ENCODE peak calls at places on chromosome X, in ten cellular contexts. J is A673; N is CD8-positive, alpha-beta T cell; D is K562; Y is H1; W is esophagus squamous epithelium; G is astrocyte; I is H7; S is ovary; B is body of pancreas. M is an unnamed sample.

GRCh38 chrX:96417695-96418094 is 266.9 kb upstream of the DIAPH2 start:
- DNase-seq in S (no peak), N (no peak), J (no peak), Y (no peak), I (no peak), B (no peak), G (no peak), W (no peak), D (no peak), M (no peak)

GRCh38 chrX:88603237-88603636 is 143.8 kb upstream of the CPXCR1 start:
- DNase-seq in D (no peak), J (no peak), I (no peak), B (no peak), G (no peak), Y (no peak), N (no peak), S (no peak), W (no peak), M (no peak)

GRCh38 chrX:53992589-53992988 is 51.7 kb downstream of the PHF8 start:
- DNase-seq in B (no peak), S (no peak), N (no peak), W (no peak), D (no peak), I (no peak), J (no peak), G (no peak), Y (no peak), M (no peak)

GRCh38 chrX:41734530-41734929 is 10.5 kb downstream of the GPR82 start:
- DNase-seq in B (no peak), Y (no peak), G (no peak), W (no peak), N (no peak), I (peak; percentile 19), D (no peak), S (no peak), J (peak; percentile 65), M (no peak)

GRCh38 chrX:24629701-24630100 is 17.4 kb downstream of the PCYT1B start:
- DNase-seq in I (no peak), N (no peak), B (no peak), D (no peak), Y (no peak), W (no peak), J (no peak), G (no peak), S (no peak), M (no peak)

GRCh38 chrX:24925430-24925829 is 90.3 kb downstream of the ARX start:
- DNase-seq in J (no peak), W (no peak), B (no peak), D (no peak), G (peak; percentile 4), Y (no peak), S (no peak), I (no peak), N (no peak), M (no peak)

GRCh38 chrX:32571579-32571978 is 639.8 kb downstream of the DMD start:
- DNase-seq in I (no peak), Y (no peak), W (no peak), J (no peak), D (no peak), B (no peak), S (no peak), N (no peak), G (no peak), M (no peak)

GRCh38 chrX:42396136-42396535 is 381.8 kb downstream of the PPP1R2C start:
- DNase-seq in Y (no peak), B (no peak), J (no peak), G (no peak), N (no peak), D (no peak), W (no peak), S (no peak), I (no peak), M (no peak)

GRCh38 chrX:12443534-12444098 is 305.3 kb downstream of the FRMPD4 start:
- DNase-seq in J (no peak), G (no peak), N (no peak), S (no peak), W (no peak), Y (no peak), D (no peak), B (no peak), I (no peak), M (no peak)

GRCh38 chrX:12439396-12439795 is 301.1 kb downstream of the FRMPD4 start:
- DNase-seq in G (no peak), J (no peak), I (no peak), W (no peak), B (no peak), D (no peak), S (no peak), N (no peak), Y (no peak), M (no peak)

GRCh38 chrX:12441376-12442128 is 303.3 kb downstream of the FRMPD4 start:
- DNase-seq in N (no peak), J (no peak), I (no peak), D (no peak), Y (no peak), W (no peak), S (no peak), B (peak; percentile 2), G (peak; percentile 77), M (peak; percentile 44)

GRCh38 chrX:12434493-12434892 is 296.2 kb downstream of the FRMPD4 start:
- DNase-seq in S (no peak), N (no peak), G (no peak), D (no peak), W (no peak), B (no peak), J (no peak), I (peak; percentile 28), Y (no peak), M (no peak)

GRCh38 chrX:12440245-12440644 is 302.0 kb downstream of the FRMPD4 start:
- DNase-seq in J (no peak), D (no peak), W (no peak), N (no peak), B (no peak), I (no peak), Y (no peak), S (no peak), G (no peak), M (no peak)
- H3K4me3 ChIP-seq in J (no peak overlapping the region), D (no peak overlapping the region), W (no peak overlapping the region), N (no peak overlapping the region), B (no peak overlapping the region), I (no peak overlapping the region), Y (no peak overlapping the region), S (no peak overlapping the region), G (no peak overlapping the region), M (no peak overlapping the region)

GRCh38 chrX:69297521-69297920 is 132.3 kb upstream of the PJA1 start:
- DNase-seq in D (no peak), G (no peak), I (no peak), Y (no peak), B (no peak), J (peak; percentile 38), S (no peak), W (no peak), N (no peak), M (no peak)

GRCh38 chrX:69298466-69299140 is 133.3 kb upstream of the PJA1 start:
- DNase-seq in G (peak; percentile 12), S (no peak), I (no peak), N (no peak), D (no peak), Y (no peak), W (no peak), J (peak; percentile 67), B (no peak), M (peak; percentile 76)

GRCh38 chrX:69299271-69299670 is 134.0 kb upstream of the PJA1 start:
- DNase-seq in S (no peak), W (no peak), N (no peak), I (no peak), J (peak; percentile 81), G (no peak), D (no peak), B (no peak), Y (no peak), M (no peak)

GRCh38 chrX:69305333-69306062 is 140.2 kb upstream of the PJA1 start:
- DNase-seq in B (no peak), J (peak; percentile 66), N (no peak), G (no peak), Y (peak; percentile 60), I (peak; percentile 90), D (no peak), S (no peak), W (no peak), M (no peak)

DNA sequence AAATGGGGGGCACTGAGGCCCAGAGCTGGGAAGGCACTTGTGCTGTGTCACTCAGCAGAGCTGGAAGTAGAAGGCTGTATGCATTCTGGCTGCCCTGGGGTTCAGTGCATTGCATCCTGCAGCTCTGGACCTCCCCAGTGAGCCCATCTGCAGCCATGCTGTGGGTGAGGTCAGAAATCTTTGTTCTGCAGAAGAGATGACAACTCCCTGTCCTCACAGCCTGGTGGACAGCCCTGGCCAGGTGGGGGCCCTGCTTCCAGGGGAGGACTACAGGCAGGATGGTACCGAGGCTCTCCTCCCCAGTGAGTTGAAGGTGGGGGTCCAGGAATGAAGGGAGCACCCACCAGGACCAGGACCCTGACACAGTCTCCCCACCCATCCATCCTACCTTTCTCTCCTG is 135.1 kb upstream of the PJA1 start:
- DNase-seq in G (no peak), N (no peak), I (no peak), J (no peak), B (no peak), Y (no peak), S (no peak), D (no peak), W (no peak), M (no peak)
- H3K27me3 ChIP-seq in G (no peaks in the 10 kb centered on the region), N (no peaks in the 10 kb centered on the region), I (no peaks in the 10 kb centered on the region), J (no peaks in the 10 kb centered on the region), B (no peaks in the 10 kb centered on the region), Y (no peaks in the 10 kb centered on the region), S (no peaks in the 10 kb centered on the region), D (peaks cover 12% of the 10 kb centered on the region), W (no peaks in the 10 kb centered on the region), M (no peaks in the 10 kb centered on the region)

GRCh38 chrX:107775734-107776511 is at the start of gene TSC22D3:
- DNase-seq in N (peak; percentile 49), J (peak; percentile 64), D (peak; percentile 52), B (peak; percentile 90), G (peak; percentile 31), W (peak; percentile 18), S (peak; percentile 70), Y (no peak), I (peak; percentile 86), M (peak; percentile 70)

GRCh38 chrX:107776649-107777535 is 641 bp upstream of the NCBP2L start:
- DNase-seq in G (peak; percentile 69), I (peak; percentile 79), B (peak; percentile 90), D (peak; percentile 72), N (peak; percentile 67), Y (peak; percentile 53), J (peak; percentile 90), S (peak; percentile 81), W (peak; percentile 62), M (peak; percentile 69)

GRCh38 chrX:107780525-107780924 is 3.0 kb downstream of the NCBP2L start:
- DNase-seq in G (no peak), J (no peak), Y (no peak), D (no peak), W (no peak), S (no peak), I (no peak), N (no peak), B (no peak), M (no peak)

GRCh38 chrX:107775000-107775733 is 420 bp downstream of the TSC22D3 start:
- DNase-seq in D (no peak), N (peak; percentile 10), W (no peak), G (no peak), S (peak; percentile 34), I (peak; percentile 43), J (no peak), B (peak; percentile 2), Y (no peak), M (no peak)

GRCh38 chrX:107777536-107777832 is at the start of gene NCBP2L:
- DNase-seq in B (no peak), I (no peak), Y (no peak), J (no peak), S (no peak), D (no peak), N (no peak), G (no peak), W (no peak), M (no peak)
- H3K4me3 ChIP-seq in B (no peak within 1 kb of the TSS), I (peak within 1 kb of the TSS; percentile 54), Y (peak within 1 kb of the TSS; percentile 26), J (peak within 1 kb of the TSS; percentile 41), S (peak within 1 kb of the TSS; percentile 59), D (no peak within 1 kb of the TSS), N (peak within 1 kb of the TSS; percentile 70), G (peak within 1 kb of the TSS; percentile 28), W (peak within 1 kb of the TSS; percentile 70), M (no peak within 1 kb of the TSS)

GRCh38 chrX:110049096-110049495 is 46.2 kb downstream of the TMEM164 start:
- DNase-seq in Y (no peak), I (no peak), S (no peak), N (no peak), W (no peak), D (no peak), J (no peak), B (no peak), G (no peak), M (no peak)
- H3K27me3 ChIP-seq in Y (no peaks in the 10 kb centered on the region), I (no peaks in the 10 kb centered on the region), S (no peaks in the 10 kb centered on the region), N (no peaks in the 10 kb centered on the region), W (no peaks in the 10 kb centered on the region), D (no peaks in the 10 kb centered on the region), J (no peaks in the 10 kb centered on the region), B (no peaks in the 10 kb centered on the region), G (no peaks in the 10 kb centered on the region), M (no peaks in the 10 kb centered on the region)